ENCODE peak calls at places on chromosomes 11 and 22, in nine cellular contexts. A, R, C, X, B, P, S, W and O are unnamed samples.

GRCh38 chr11:85599083-85599482 is 28.1 kb downstream of the DLG2 start:
- DNase-seq in A (no peak), R (no peak), C (no peak), X (no peak), B (no peak), P (no peak), S (no peak), W (no peak), O (no peak)

GRCh38 chr22:19789828-19790227 is 29.2 kb downstream of the TBX1 start:
- DNase-seq in A (no peak), R (no peak), C (no peak), X (no peak), B (no peak), P (no peak), S (no peak), W (no peak), O (no peak)

GRCh38 chr11:3877252-3878035 is 22.0 kb downstream of the STIM1 start:
- DNase-seq in A (no peak), R (no peak), C (no peak), X (no peak), B (no peak), P (no peak), S (no peak), W (no peak), O (no peak)

GRCh38 chr11:73140213-73141030 is 1.7 kb downstream of the FCHSD2 start:
- DNase-seq in A (peak; percentile 25), R (no peak), C (peak; percentile 45), X (peak; percentile 32), B (peak; percentile 30), P (no peak), S (no peak), W (no peak), O (no peak)

GRCh38 chr11:9626778-9627394 is 37.0 kb upstream of the SWAP70 start:
- DNase-seq in A (no peak), R (no peak), C (peak; percentile 62), X (no peak), B (no peak), P (no peak), S (no peak), W (no peak), O (no peak)

GRCh38 chr11:69475141-69475865 is 6.2 kb upstream of the LINC01488 start:
- DNase-seq in A (no peak), R (no peak), C (no peak), X (no peak), B (no peak), P (no peak), S (no peak), W (no peak), O (no peak)

GRCh38 chr22:29581799-29582198 is 886 bp upstream of the NIPSNAP1 start:
- DNase-seq in A (no peak), R (no peak), C (no peak), X (no peak), B (peak; percentile 31), P (no peak), S (no peak), W (no peak), O (no peak)

GRCh38 chr11:118790357-118791014 is 478 bp downstream of the DDX6 start:
- DNase-seq in A (peak; percentile 67), R (peak; percentile 48), C (peak; percentile 61), X (peak; percentile 63), B (peak; percentile 60), P (no peak), S (peak; percentile 71), W (no peak), O (peak; percentile 13)

GRCh38 chr11:86742436-86742805 is 57.9 kb upstream of the PRSS23 start:
- DNase-seq in A (no peak), R (no peak), C (no peak), X (peak; percentile 52), B (no peak), P (no peak), S (no peak), W (no peak), O (no peak)

GRCh38 chr11:112613051-112613972 is 347.9 kb upstream of the NCAM1 start:
- DNase-seq in A (no peak), R (peak; percentile 18), C (no peak), X (no peak), B (peak; percentile 83), P (peak; percentile 6), S (no peak), W (no peak), O (peak; percentile 28)

GRCh38 chr11:113693030-113693429 is 13.1 kb downstream of the TMPRSS5 start:
- DNase-seq in A (no peak), R (no peak), C (no peak), X (no peak), B (no peak), P (no peak), S (no peak), W (no peak), O (no peak)

GRCh38 chr11:119520966-119521365 is 98.0 kb upstream of the THY1 start:
- DNase-seq in A (no peak), R (no peak), C (no peak), X (no peak), B (no peak), P (no peak), S (no peak), W (no peak), O (no peak)

GRCh38 chr22:26342719-26343449 is 86.2 kb upstream of the ASPHD2 start:
- DNase-seq in A (no peak), R (no peak), C (no peak), X (no peak), B (no peak), P (no peak), S (no peak), W (no peak), O (no peak)

GRCh38 chr22:36349726-36350125 is 38.0 kb downstream of the MYH9 start:
- DNase-seq in A (no peak), R (no peak), C (no peak), X (no peak), B (no peak), P (no peak), S (no peak), W (no peak), O (no peak)

GRCh38 chr22:36351921-36352774 is 35.6 kb downstream of the MYH9 start:
- DNase-seq in A (no peak), R (no peak), C (no peak), X (peak; percentile 59), B (peak; percentile 64), P (no peak), S (no peak), W (no peak), O (no peak)

GRCh38 chr22:36352775-36353507 is 34.8 kb downstream of the MYH9 start:
- DNase-seq in A (no peak), R (no peak), C (no peak), X (peak; percentile 78), B (peak; percentile 93), P (no peak), S (no peak), W (peak; percentile 55), O (no peak)

GRCh38 chr22:36348760-36349159 is 39.0 kb downstream of the MYH9 start:
- DNase-seq in A (no peak), R (no peak), C (no peak), X (no peak), B (no peak), P (no peak), S (no peak), W (no peak), O (no peak)

DNA sequence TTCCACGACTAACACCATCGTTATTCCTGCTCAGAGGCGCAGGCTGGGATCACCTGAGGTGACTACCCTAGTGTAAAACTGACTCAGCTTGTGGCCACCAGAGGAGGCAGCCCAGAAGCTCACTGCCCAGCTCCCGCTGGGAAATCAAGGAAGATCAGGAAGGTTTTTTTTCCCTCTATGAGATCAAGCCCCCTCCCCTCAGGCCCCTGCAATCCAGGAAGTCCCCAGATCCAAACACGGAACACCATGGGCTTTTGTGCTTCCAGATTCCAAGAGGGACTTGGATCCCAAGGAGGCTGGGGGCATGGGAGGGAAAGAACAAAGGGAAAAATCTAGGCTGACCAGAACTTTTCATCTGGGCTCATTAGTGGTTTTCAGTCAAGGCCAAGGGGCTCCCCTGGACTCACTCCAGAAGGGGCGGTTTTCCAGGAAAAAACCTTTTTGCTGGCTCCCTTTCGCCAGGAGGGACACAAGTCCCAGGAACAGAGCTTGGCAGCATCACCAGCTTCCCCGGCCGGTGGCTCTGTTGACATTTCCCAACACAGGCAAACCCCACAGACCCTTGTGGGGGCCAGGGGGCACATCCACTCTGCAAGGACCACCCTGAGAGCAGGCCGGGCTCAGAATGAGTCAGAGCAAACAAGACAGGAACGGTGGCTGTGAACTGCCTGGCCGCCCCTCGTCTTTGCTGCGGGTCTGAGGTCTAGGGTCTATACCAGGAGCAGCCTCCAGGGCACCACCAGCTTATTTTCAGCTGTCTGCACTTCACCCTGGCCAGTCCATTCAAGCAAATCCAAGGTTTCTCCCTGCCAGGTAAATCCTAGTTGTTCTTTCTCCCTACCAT is 36.8 kb downstream of the MYH9 start:
- DNase-seq in A (no peak), R (no peak), C (no peak), X (peak; percentile 79), B (peak; percentile 71), P (no peak), S (peak; percentile 28), W (no peak), O (peak; percentile 67)
- TF ChIP-seq CTCF in A (no peak), R (no peak), C (no peak), X (no peak), B (no peak), P (no peak), S (peak; percentile 23), W (no peak), O (no peak)

GRCh38 chr11:63573881-63574855 is 11.0 kb upstream of the PLAAT2 start:
- DNase-seq in A (peak; percentile 32), R (no peak), C (no peak), X (peak; percentile 59), B (no peak), P (no peak), S (peak; percentile 9), W (no peak), O (peak; percentile 48)
- TF ChIP-seq CTCF in A (no peak), R (no peak), C (no peak), X (no peak), B (no peak), P (no peak), S (no peak), W (no peak), O (peak; percentile 27)

DNA sequence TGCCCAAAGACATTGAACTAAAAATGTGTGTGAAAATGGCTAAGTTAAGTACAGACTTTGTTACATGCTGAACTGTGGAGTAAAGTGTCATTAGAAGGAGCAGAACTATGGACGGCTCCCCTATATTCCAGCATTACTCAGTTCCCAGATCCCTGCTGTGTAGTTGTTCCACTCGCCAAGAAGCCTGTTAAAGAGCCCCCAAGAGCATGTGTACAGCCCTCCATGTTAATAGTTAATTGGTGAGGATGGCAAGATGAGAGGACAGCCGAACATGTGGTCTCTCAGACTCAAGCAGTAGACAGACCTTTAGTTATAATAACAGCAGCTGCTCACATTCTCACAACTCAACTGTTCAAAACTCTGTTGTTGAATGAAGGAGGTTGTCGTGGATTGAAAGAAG is 127.4 kb downstream of the ELP4 start:
- DNase-seq in A (no peak), R (no peak), C (no peak), X (no peak), B (no peak), P (no peak), S (no peak), W (no peak), O (no peak)
- TF ChIP-seq CTCF in A (no peak), R (no peak), C (no peak), X (no peak), B (no peak), P (no peak), S (no peak), W (no peak), O (no peak)

DNA sequence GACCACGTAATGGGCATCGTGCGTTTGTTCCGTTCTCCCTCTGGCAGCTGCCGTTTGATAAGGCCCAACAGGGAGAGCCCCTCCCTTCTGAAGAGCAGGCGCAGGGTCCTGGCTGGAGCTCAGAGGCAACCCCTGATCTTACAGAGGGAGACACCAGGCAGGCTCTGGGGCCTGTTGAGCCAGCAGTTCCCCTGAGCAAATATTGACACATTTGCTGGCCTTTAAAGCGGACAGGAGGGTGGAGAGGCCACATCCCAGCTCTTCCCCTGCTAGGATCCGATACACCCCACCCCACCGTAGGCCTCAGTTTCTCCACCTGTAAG is 11.8 kb upstream of the C1QTNF6 start:
- DNase-seq in A (peak; percentile 53), R (no peak), C (no peak), X (no peak), B (peak; percentile 54), P (no peak), S (no peak), W (no peak), O (no peak)
- TF ChIP-seq CTCF in A (no peak), R (no peak), C (no peak), X (peak; percentile 14), B (no peak), P (no peak), S (no peak), W (no peak), O (peak; percentile 49)